ENCODE peak calls at places on chromosome 5, in ten cellular contexts. A is epithelial cell of esophagus; X is ACHN; K is CD8-positive, alpha-beta T cell; T is DMS153; L is T-helper 2 cell; C is upper lobe of right lung; N is activated CD4-positive, alpha-beta T cell treated with anti-CD3 and anti-CD28 coated beads, Interleukin-2, amount 50 U/mL, for 1 hour; U is RPMI7951; B is iris pigment epithelial cell. J is an unnamed sample.

GRCh38 chr5:38555354-38556114 is 912 bp downstream of the LIFR start:
- DNase-seq in N (no peak), C (no peak), T (no peak), B (no peak), X (no peak), U (no peak), A (no peak), K (no peak), L (no peak), J (no peak)

GRCh38 chr5:53170748-53171349 is 61.3 kb upstream of the MOCS2 start:
- DNase-seq in X (peak), U (peak), C (no peak), K (no peak), N (no peak), T (peak), B (peak), A (peak), L (no peak), J (peak)

GRCh38 chr5:124948062-124948753 is 201.8 kb upstream of the ZNF608 start:
- DNase-seq in A (no peak), T (peak), N (no peak), U (peak), L (no peak), K (no peak), X (no peak), C (no peak), B (no peak), J (peak)

GRCh38 chr5:157049605-157050004 is 9.3 kb downstream of the HAVCR1 start:
- DNase-seq in L (no peak), U (no peak), K (no peak), A (no peak), T (no peak), C (no peak), X (peak), B (no peak), N (no peak), J (peak)

GRCh38 chr5:96567188-96567587 is 95.0 kb upstream of the CAST start:
- DNase-seq in B (peak), U (peak), N (no peak), C (no peak), A (peak), L (no peak), K (no peak), X (no peak), T (no peak), J (peak)

GRCh38 chr5:107469064-107469463 is 201.7 kb downstream of the EFNA5 start:
- DNase-seq in A (no peak), K (no peak), T (no peak), U (no peak), N (no peak), C (no peak), B (no peak), L (no peak), X (no peak), J (no peak)

GRCh38 chr5:178671745-178672144 is 44.9 kb upstream of the CLK4 start:
- DNase-seq in T (no peak), L (no peak), B (peak), K (no peak), X (no peak), N (no peak), U (no peak), C (no peak), A (no peak), J (no peak)

GRCh38 chr5:123626051-123626450 is 114.1 kb downstream of the CSNK1G3 start:
- DNase-seq in C (no peak), A (no peak), N (no peak), X (no peak), K (no peak), T (no peak), U (no peak), B (no peak), L (no peak), J (no peak)

GRCh38 chr5:170434953-170435605 is 45.9 kb upstream of the KCNMB1 start:
- DNase-seq in U (peak), C (peak), X (peak), B (peak), A (peak), T (no peak), K (peak), L (peak), N (peak), J (peak)

GRCh38 chr5:14663734-14664269 is 716 bp upstream of the OTULIN start:
- DNase-seq in U (peak), T (no peak), N (no peak), C (peak), K (no peak), L (no peak), B (no peak), A (no peak), X (peak), J (no peak)

GRCh38 chr5:15001512-15001911 is 129.9 kb upstream of the ANKH start:
- DNase-seq in C (no peak), X (no peak), N (no peak), K (no peak), T (no peak), A (no peak), B (no peak), L (no peak), U (peak), J (no peak)

GRCh38 chr5:41748631-41749030 is 121.6 kb downstream of the OXCT1 start:
- DNase-seq in C (no peak), X (no peak), N (no peak), A (peak), K (no peak), B (peak), T (no peak), L (no peak), U (peak), J (peak)

GRCh38 chr5:71836547-71837112 is 117.6 kb downstream of the CARTPT start:
- DNase-seq in K (no peak), X (no peak), A (peak), T (no peak), B (peak), U (peak), C (no peak), L (no peak), N (no peak), J (peak)

GRCh38 chr5:80141147-80141671 is 106.1 kb downstream of the THBS4 start:
- DNase-seq in C (peak), N (no peak), L (no peak), K (no peak), X (no peak), B (peak), U (peak), T (no peak), A (no peak), J (peak)

GRCh38 chr5:73540192-73540591 is 25.2 kb downstream of the ANKRA2 start:
- DNase-seq in A (peak), C (no peak), K (no peak), L (no peak), B (peak), X (no peak), U (peak), T (no peak), N (no peak), J (peak)

GRCh38 chr5:32312194-32312681 is 501 bp downstream of the MTMR12 start:
- DNase-seq in U (peak), X (peak), K (peak), L (no peak), C (peak), N (peak), B (peak), A (peak), T (peak), J (peak)

GRCh38 chr5:155953335-155953734 is 373.6 kb upstream of the SGCD start:
- DNase-seq in L (no peak), B (no peak), T (no peak), N (no peak), X (no peak), C (no peak), K (no peak), A (no peak), U (no peak), J (no peak)

GRCh38 chr5:149060325-149060724 is 2.5 kb downstream of the SH3TC2 start:
- DNase-seq in A (peak), B (peak), L (no peak), X (peak), N (no peak), C (no peak), T (peak), U (peak), K (no peak), J (peak)

GRCh38 chr5:55868846-55869245 is 17.7 kb downstream of the IL31RA start:
- DNase-seq in L (no peak), A (peak), X (peak), T (no peak), B (peak), K (no peak), N (no peak), C (no peak), U (peak), J (peak)

J was measured in mesenchymal stem cell.